ENCODE peak calls at places on chromosomes 11 and 22, in ten cellular contexts. L is ovary, H is thoracic aorta, Z is Calu3, A is A549, D is IMR-90, X is BJ, V is astrocyte of the cerebellum, C is stomach, F is ascending aorta. Y is an unnamed sample.

GRCh38 chr11:74634537-74634936 is 42.2 kb downstream of the POLD3 start:
- DNase-seq in A (peak), H (no peak), C (no peak), F (no peak), Z (peak), X (no peak), L (no peak), V (peak), D (peak), Y (peak)

GRCh38 chr11:94924074-94925031 is 49.0 kb downstream of the CWC15 start:
- DNase-seq in A (no peak), H (no peak), C (no peak), V (no peak), D (peak), Z (no peak), L (no peak), X (no peak), F (no peak), Y (no peak)

GRCh38 chr11:117183724-117184349 is 5.3 kb downstream of the SIDT2 start:
- DNase-seq in Z (no peak), C (peak), F (no peak), X (no peak), H (no peak), V (no peak), D (no peak), A (no peak), L (no peak), Y (no peak)

GRCh38 chr22:21009638-21010425 is 5.1 kb upstream of the P2RX6 start:
- DNase-seq in A (no peak), H (no peak), X (no peak), D (peak), Z (peak), V (peak), L (no peak), F (no peak), C (peak), Y (peak)

GRCh38 chr22:40641269-40641668 is 4.8 kb upstream of the MRTFA start:
- DNase-seq in V (no peak), F (no peak), D (no peak), C (no peak), X (no peak), L (no peak), A (no peak), Z (no peak), H (no peak), Y (peak)

GRCh38 chr11:114154271-114155047 is 94.9 kb downstream of the ZBTB16 start:
- DNase-seq in A (no peak), H (no peak), D (no peak), V (no peak), F (peak), L (no peak), Z (no peak), X (no peak), C (no peak), Y (peak)

GRCh38 chr11:128610765-128611617 is 23.6 kb upstream of the ETS1 start:
- DNase-seq in D (no peak), C (no peak), X (no peak), F (no peak), H (no peak), V (no peak), Z (no peak), A (no peak), L (no peak), Y (no peak)

GRCh38 chr11:101553891-101554292 is 29.9 kb downstream of the TRPC6 start:
- DNase-seq in X (no peak), C (no peak), D (peak), H (no peak), V (no peak), F (no peak), L (no peak), Z (no peak), A (no peak), Y (no peak)

GRCh38 chr22:46023558-46023981 is 46.6 kb upstream of the WNT7B start:
- DNase-seq in D (peak), Z (no peak), F (peak), X (no peak), L (peak), V (no peak), H (no peak), C (no peak), A (no peak), Y (peak)

GRCh38 chr11:111541209-111542061 is 915 bp downstream of the LAYN start:
- DNase-seq in F (peak), X (peak), H (peak), Z (peak), C (no peak), A (no peak), D (peak), V (peak), L (peak), Y (no peak)

GRCh38 chr11:111538407-111539114 is 2.0 kb upstream of the LAYN start:
- DNase-seq in C (no peak), L (no peak), X (no peak), A (no peak), D (peak), V (no peak), F (no peak), Z (no peak), H (no peak), Y (peak)

GRCh38 chr11:111540921-111541208 is 345 bp downstream of the LAYN start:
- DNase-seq in A (no peak), D (no peak), L (no peak), C (no peak), Z (no peak), V (no peak), F (no peak), H (no peak), X (no peak), Y (no peak)

GRCh38 chr11:111539426-111540113 is 950 bp upstream of the LAYN start:
- DNase-seq in X (no peak), D (no peak), V (no peak), Z (no peak), F (no peak), H (no peak), C (no peak), L (no peak), A (no peak), Y (no peak)

GRCh38 chr11:111540114-111540920 is at the start of gene LAYN:
- DNase-seq in L (peak), D (peak), A (no peak), F (peak), H (peak), C (peak), X (no peak), V (no peak), Z (no peak), Y (no peak)
- TF ChIP-seq CTCF in L (no peak), D (no peak), A (no peak), F (no peak), H (no peak), C (no peak), X (peak), V (no peak), Z (no peak), Y (no peak)

DNA sequence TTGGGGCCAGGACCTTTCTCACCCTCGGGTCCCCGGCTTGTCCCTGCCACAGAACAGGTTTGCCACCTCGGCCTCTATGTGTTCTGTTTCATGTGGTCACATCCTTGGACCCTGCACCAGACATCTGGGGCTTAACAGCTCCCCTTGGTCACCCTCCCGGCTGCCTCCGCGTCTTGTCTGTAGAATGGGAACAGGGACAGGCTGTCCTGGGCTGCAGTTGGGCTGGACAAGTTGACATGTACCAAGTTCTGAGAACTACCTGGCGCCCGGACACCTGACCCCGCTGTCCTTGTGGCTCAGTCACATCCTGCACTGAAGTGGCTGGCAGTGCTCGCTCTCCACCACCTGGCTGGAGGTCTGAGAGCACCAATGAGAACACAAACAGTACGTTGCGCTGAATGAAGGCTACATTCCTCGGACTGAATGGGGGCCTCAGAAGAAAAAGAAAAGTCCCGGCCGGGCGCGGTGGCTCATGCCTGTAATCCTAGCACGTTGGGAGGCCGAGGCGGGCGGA is 2.8 kb upstream of the PLXNB2 start:
- DNase-seq in H (no peak), A (no peak), X (no peak), V (no peak), F (no peak), D (no peak), Z (no peak), L (peak), C (no peak), Y (no peak)
- TF ChIP-seq CTCF in H (no peak), A (no peak), X (no peak), V (no peak), F (no peak), D (no peak), Z (no peak), L (no peak), C (no peak), Y (no peak)

GRCh38 chr11:45085657-45086501 is 60.6 kb upstream of the PRDM11 start:
- DNase-seq in C (no peak), X (no peak), A (no peak), L (no peak), H (no peak), D (no peak), V (no peak), F (no peak), Z (no peak), Y (no peak)
- TF ChIP-seq CTCF in C (no peak), X (no peak), A (no peak), L (no peak), H (no peak), D (no peak), V (no peak), F (no peak), Z (no peak), Y (no peak)

GRCh38 chr11:111162306-111162705 is 83.2 kb upstream of the POU2AF2 start:
- DNase-seq in F (no peak), Z (no peak), H (no peak), C (no peak), V (peak), D (peak), A (no peak), L (no peak), X (no peak), Y (peak)
- TF ChIP-seq CTCF in F (no peak), Z (no peak), H (no peak), C (no peak), V (peak), D (peak), A (no peak), L (no peak), X (no peak), Y (no peak)

DNA sequence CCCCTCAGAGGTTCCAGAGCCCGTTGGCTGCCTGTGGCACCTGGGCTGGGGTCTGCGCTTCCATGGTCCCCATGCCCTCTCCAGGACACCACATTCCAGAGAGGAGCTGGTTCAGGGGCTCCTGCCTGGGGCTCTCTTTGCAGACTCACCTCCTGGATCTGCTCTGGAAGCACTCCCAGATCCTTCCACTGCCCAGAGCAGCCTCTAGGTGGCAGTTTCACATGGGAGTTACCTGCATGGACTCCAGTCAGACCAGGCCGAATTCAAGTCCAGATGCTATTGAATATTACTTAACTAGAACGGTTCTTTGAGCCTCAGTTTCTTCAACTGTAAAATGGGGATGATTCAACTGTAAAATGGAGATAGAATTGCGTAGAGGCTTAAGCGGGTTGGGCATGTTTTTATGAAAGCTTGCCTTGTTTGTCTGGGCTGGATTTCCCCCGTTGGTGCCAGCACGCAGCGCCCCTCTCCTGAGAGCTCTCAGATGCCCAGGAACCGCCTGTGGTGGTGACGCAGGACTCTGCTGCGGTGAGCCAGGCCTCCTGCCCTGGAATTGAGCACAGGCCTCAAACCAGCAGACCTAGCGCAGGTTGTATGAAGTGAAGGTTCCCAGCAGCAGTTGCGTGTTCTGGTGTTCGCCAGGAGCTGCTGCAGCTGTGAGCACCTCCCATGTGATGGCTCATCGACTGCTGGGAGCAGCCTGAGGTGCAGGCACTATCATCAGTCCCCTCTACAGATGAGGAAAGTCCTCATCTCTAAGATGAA is 44.2 kb downstream of the LMO1 start:
- DNase-seq in Z (peak), F (no peak), V (peak), C (peak), A (peak), X (no peak), H (no peak), D (peak), L (no peak), Y (peak)
- TF ChIP-seq CTCF in Z (peak), F (peak), V (peak), C (peak), A (peak), X (peak), H (no peak), D (peak), L (no peak), Y (peak)